ENCODE peak calls at places on chromosomes 1 and 21, in eight cellular contexts. N, P, U, I, A, J, C and T are unnamed samples.
A peak's percentile ranks its signal among the peaks of the same experiment; 100 is the strongest.

GRCh38 chr1:39727221-39727931 is 11.3 kb upstream of the PPIE start:
- DNase-seq in I (no peak), P (no peak), J (no peak), N (no peak), U (no peak), C (no peak), A (no peak), T (no peak)

GRCh38 chr1:94142583-94142982 is 21.6 kb upstream of the ABCA4 start:
- DNase-seq in N (no peak), C (no peak), P (no peak), J (no peak), A (no peak), U (no peak), I (no peak), T (no peak)

GRCh38 chr1:208224192-208224713 is 19.9 kb downstream of the PLXNA2 start:
- DNase-seq in C (no peak), A (peak; percentile 45), I (no peak), N (no peak), U (no peak), P (no peak), J (no peak), T (no peak)

GRCh38 chr21:32955307-32955937 is 70.3 kb upstream of the OLIG2 start:
- DNase-seq in I (no peak), A (no peak), J (no peak), P (no peak), U (no peak), C (no peak), N (no peak), T (no peak)

GRCh38 chr1:107228704-107229103 is 87.9 kb downstream of the NTNG1 start:
- DNase-seq in A (no peak), J (no peak), C (no peak), N (peak; percentile 11), I (peak; percentile 70), U (no peak), P (no peak), T (no peak)

GRCh38 chr1:177884499-177885021 is 85.3 kb downstream of the SEC16B start:
- DNase-seq in I (peak; percentile 46), N (no peak), J (no peak), U (peak; percentile 55), C (no peak), P (no peak), A (no peak), T (no peak)

GRCh38 chr1:3669421-3669821 is 17.1 kb downstream of the TP73 start:
- DNase-seq in N (no peak), I (peak; percentile 18), A (no peak), P (peak; percentile 44), C (no peak), U (no peak), J (no peak), T (no peak)

GRCh38 chr1:239662950-239663349 is 276.6 kb downstream of the CHRM3 start:
- DNase-seq in P (no peak), I (no peak), U (no peak), N (no peak), A (no peak), C (no peak), J (no peak), T (no peak)

GRCh38 chr21:34846601-34847112 is 177.9 kb downstream of the CLIC6 start:
- DNase-seq in I (peak; percentile 74), N (peak; percentile 89), A (no peak), P (no peak), J (no peak), U (peak; percentile 86), C (no peak), T (no peak)

GRCh38 chr1:236287757-236288619 is 6.2 kb upstream of the ERO1B start:
- DNase-seq in C (no peak), J (peak; percentile 66), I (no peak), P (no peak), N (no peak), U (no peak), A (peak; percentile 96), T (peak; percentile 88)

GRCh38 chr1:184745929-184746583 is 8.6 kb downstream of the EDEM3 start:
- DNase-seq in U (no peak), C (no peak), A (no peak), I (no peak), J (no peak), N (no peak), P (no peak), T (peak; percentile 49)

GRCh38 chr1:93938461-93939145 is 29.4 kb upstream of the GCLM start:
- DNase-seq in N (no peak), I (peak; percentile 8), C (no peak), P (no peak), J (no peak), U (no peak), A (no peak), T (no peak)

GRCh38 chr1:209988706-209989105 is 50.7 kb downstream of the SYT14 start:
- DNase-seq in N (no peak), I (no peak), P (no peak), U (no peak), J (no peak), A (no peak), C (no peak), T (no peak)

GRCh38 chr1:18217398-18218043 is 109.9 kb downstream of the IGSF21 start:
- DNase-seq in P (peak; percentile 56), C (no peak), N (peak; percentile 1), J (no peak), A (peak; percentile 54), U (no peak), I (peak; percentile 49), T (peak; percentile 39)

GRCh38 chr1:31196685-31197084 is 43.0 kb downstream of the NKAIN1 start:
- DNase-seq in U (no peak), N (peak; percentile 35), I (peak; percentile 91), A (no peak), J (no peak), P (no peak), C (no peak), T (no peak)

GRCh38 chr1:243470492-243470891 is 214.7 kb downstream of the SDCCAG8 start:
- DNase-seq in N (no peak), I (peak; percentile 16), A (no peak), J (no peak), C (no peak), P (no peak), U (no peak), T (no peak)

GRCh38 chr1:47797555-47797954 is 199.6 kb downstream of the TRABD2B start:
- DNase-seq in N (no peak), U (no peak), I (no peak), P (no peak), J (no peak), A (no peak), C (no peak), T (peak; percentile 66)

GRCh38 chr1:200432586-200432985 is 22.8 kb upstream of the ZNF281 start:
- DNase-seq in I (no peak), C (no peak), N (peak; percentile 32), A (no peak), P (no peak), U (no peak), J (no peak), T (no peak)

GRCh38 chr21:29499734-29500343 is 201.1 kb downstream of the BACH1 start:
- DNase-seq in U (peak; percentile 44), A (peak; percentile 69), I (peak; percentile 55), J (peak; percentile 38), N (no peak), P (no peak), C (no peak), T (peak; percentile 60)

GRCh38 chr1:227938911-227939790 is 8.6 kb downstream of the WNT9A start:
- DNase-seq in N (no peak), J (peak; percentile 32), I (no peak), U (no peak), A (no peak), C (no peak), P (peak; percentile 43), T (no peak)

GRCh38 chr1:28123461-28123961 is 35.1 kb upstream of the EYA3 start:
- DNase-seq in A (no peak), I (peak; percentile 81), J (no peak), U (peak; percentile 61), N (peak; percentile 86), P (no peak), C (no peak), T (no peak)

GRCh38 chr1:25442178-25442577 is 11.5 kb downstream of the MACO1 start:
- DNase-seq in J (no peak), I (peak; percentile 60), P (no peak), C (no peak), A (no peak), N (peak; percentile 58), U (no peak), T (peak; percentile 11)
- H3K4me1 ChIP-seq in J (peaks cover 7% of the 10 kb centered on the region), I (peaks cover 7% of the 10 kb centered on the region), P (peaks cover 2% of the 10 kb centered on the region), C (peaks cover 11% of the 10 kb centered on the region), A (peaks cover 3% of the 10 kb centered on the region), N (no peaks in the 10 kb centered on the region), U (peaks cover 7% of the 10 kb centered on the region), T (no peaks in the 10 kb centered on the region)

GRCh38 chr1:13710097-13710496 is 10.1 kb downstream of the PRDM2 start:
- DNase-seq in U (no peak), N (no peak), P (no peak), A (no peak), I (no peak), C (no peak), J (no peak), T (no peak)

GRCh38 chr1:13708380-13709010 is 8.5 kb downstream of the PRDM2 start:
- DNase-seq in A (no peak), J (no peak), U (no peak), P (no peak), I (no peak), N (no peak), C (no peak), T (no peak)

GRCh38 chr1:13706058-13706457 is 6.1 kb downstream of the PRDM2 start:
- DNase-seq in I (peak; percentile 25), N (no peak), U (peak; percentile 29), C (no peak), J (no peak), P (no peak), A (no peak), T (no peak)

GRCh38 chr1:13703558-13704485 is 3.8 kb downstream of the PRDM2 start:
- DNase-seq in J (no peak), C (no peak), P (no peak), I (no peak), N (no peak), A (no peak), U (no peak), T (no peak)

DNA sequence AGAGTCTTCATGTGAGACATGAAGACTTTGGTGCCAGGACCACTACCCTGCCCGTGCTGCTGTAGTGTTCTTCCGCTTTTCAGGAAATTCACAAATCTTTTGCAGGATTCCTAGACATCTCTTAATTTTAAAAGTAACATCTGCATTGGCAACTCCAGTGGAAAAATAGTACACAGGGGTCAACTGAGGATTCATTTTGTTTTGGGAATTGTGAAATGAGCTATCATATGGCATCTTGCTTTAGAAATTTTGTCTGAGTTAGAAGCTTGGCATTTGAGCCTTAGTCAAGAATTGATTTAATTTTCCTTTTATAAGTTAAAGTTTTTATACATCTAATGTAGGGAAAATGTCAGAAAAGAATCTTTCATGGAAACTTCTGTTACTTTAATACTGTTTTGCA is 7.2 kb downstream of the PRDM2 start:
- DNase-seq in U (peak; percentile 88), J (no peak), P (no peak), C (no peak), A (no peak), N (peak; percentile 17), I (peak; percentile 77), T (no peak)
- H3K4me1 ChIP-seq in U (peaks cover 26% of the 10 kb centered on the region), J (no peaks in the 10 kb centered on the region), P (no peaks in the 10 kb centered on the region), C (no peaks in the 10 kb centered on the region), A (no peaks in the 10 kb centered on the region), N (peaks cover 2% of the 10 kb centered on the region), I (peaks cover 23% of the 10 kb centered on the region), T (no peaks in the 10 kb centered on the region)

GRCh38 chr1:64527191-64527590 is 57.3 kb downstream of the CACHD1 start:
- DNase-seq in J (no peak), C (no peak), I (no peak), P (no peak), U (no peak), N (no peak), A (no peak), T (no peak)
- H3K4me1 ChIP-seq in J (peaks cover 3% of the 10 kb centered on the region), C (no peaks in the 10 kb centered on the region), I (peaks cover 22% of the 10 kb centered on the region), P (no peaks in the 10 kb centered on the region), U (peaks cover 43% of the 10 kb centered on the region), N (peaks cover 3% of the 10 kb centered on the region), A (no peaks in the 10 kb centered on the region), T (no peaks in the 10 kb centered on the region)

GRCh38 chr1:15618685-15619525 is 1.6 kb downstream of the DDI2 start:
- DNase-seq in N (peak; percentile 79), P (no peak), J (no peak), A (no peak), I (peak; percentile 84), C (no peak), U (peak; percentile 94), T (no peak)
- H3K4me1 ChIP-seq in N (peaks cover 9% of the 10 kb centered on the region), P (no peaks in the 10 kb centered on the region), J (peaks cover 35% of the 10 kb centered on the region), A (peaks cover 23% of the 10 kb centered on the region), I (peaks cover 45% of the 10 kb centered on the region), C (peaks cover 16% of the 10 kb centered on the region), U (peaks cover 57% of the 10 kb centered on the region), T (no peaks in the 10 kb centered on the region)